ENCODE peak calls at places on chromosomes 1 and 21, in eight cellular contexts. H is SK-N-SH, T is H1, F is tibial nerve, Z is stomach, A is K562, C is sigmoid colon, Y is A549. O is an unnamed sample. For H3K9me3, the result is how much of the 10 kb centered on the place peaks cover.

GRCh38 chr21:42656872-42657271 is 3.5 kb downstream of the PDE9A start:
- DNase-seq in H (no peak), F (no peak), A (no peak), T (no peak), Y (no peak), Z (no peak), C (no peak), O (no peak)

GRCh38 chr1:58104960-58105359 is 441.6 kb downstream of the OMA1 start:
- DNase-seq in C (no peak), A (no peak), H (no peak), Y (no peak), T (no peak), Z (no peak), F (no peak), O (no peak)

GRCh38 chr1:12502300-12503109 is 115.5 kb downstream of the DHRS3 start:
- DNase-seq in T (no peak), H (no peak), Y (no peak), C (no peak), A (no peak), Z (no peak), F (no peak), O (no peak)

GRCh38 chr1:94526152-94526551 is 15.4 kb downstream of the F3 start:
- DNase-seq in Z (no peak), Y (no peak), A (no peak), F (no peak), T (no peak), H (no peak), C (no peak), O (no peak)

GRCh38 chr1:24459551-24460266 is 42.9 kb upstream of the RCAN3 start:
- DNase-seq in T (no peak), A (no peak), Y (no peak), Z (no peak), F (no peak), H (no peak), C (no peak), O (no peak)

GRCh38 chr1:162412002-162412401 is at the start of gene SH2D1B:
- DNase-seq in F (no peak), Z (no peak), H (no peak), C (no peak), Y (no peak), A (no peak), T (no peak), O (no peak)

GRCh38 chr1:63155437-63155836 is 166.9 kb upstream of the FOXD3 start:
- DNase-seq in Y (no peak), C (no peak), Z (no peak), T (no peak), A (no peak), F (no peak), H (no peak), O (no peak)

GRCh38 chr1:116340506-116341240 is 32.4 kb upstream of the ATP1A1 start:
- DNase-seq in H (no peak), T (no peak), F (no peak), C (no peak), A (no peak), Y (no peak), Z (no peak), O (no peak)

GRCh38 chr1:41354956-41355355 is 6.3 kb upstream of the FOXO6 start:
- DNase-seq in F (no peak), A (no peak), H (no peak), Z (no peak), Y (no peak), C (no peak), T (no peak), O (no peak)

GRCh38 chr1:225201447-225201846 is 226.4 kb downstream of the LBR start:
- DNase-seq in H (no peak), T (no peak), F (no peak), A (no peak), C (no peak), Y (no peak), Z (no peak), O (no peak)

GRCh38 chr1:36920371-36920770 is 113.9 kb downstream of the GRIK3 start:
- DNase-seq in T (no peak), H (no peak), Y (no peak), A (no peak), Z (no peak), F (no peak), C (peak), O (no peak)

GRCh38 chr1:235583511-235584001 is 66.0 kb downstream of the GNG4 start:
- DNase-seq in H (no peak), T (no peak), C (no peak), A (no peak), Y (peak), F (no peak), Z (no peak), O (peak)

GRCh38 chr1:174068000-174068399 is 45.8 kb upstream of the RC3H1 start:
- DNase-seq in T (no peak), C (no peak), A (no peak), Z (no peak), Y (no peak), F (no peak), H (no peak), O (no peak)

GRCh38 chr21:41759214-41759840 is 7.5 kb downstream of the RIPK4 start:
- DNase-seq in Z (no peak), A (no peak), F (no peak), C (no peak), T (no peak), Y (no peak), H (no peak), O (no peak)

GRCh38 chr1:5818755-5819154 is 173.5 kb downstream of the NPHP4 start:
- DNase-seq in F (no peak), A (no peak), Z (no peak), H (no peak), T (no peak), Y (no peak), C (no peak), O (no peak)
- H3K9me3 ChIP-seq in F (under half), A (under half), Z (under half), H (under half), T (under half), Y (under half), C (under half), O (under half)

GRCh38 chr21:18617291-18617690 is 213.7 kb upstream of the TMPRSS15 start:
- DNase-seq in H (no peak), F (no peak), Z (no peak), C (no peak), T (no peak), Y (no peak), A (no peak), O (no peak)

GRCh38 chr21:18614327-18614726 is 210.7 kb upstream of the TMPRSS15 start:
- DNase-seq in H (no peak), F (no peak), C (no peak), T (no peak), Z (no peak), Y (no peak), A (no peak), O (no peak)
- H3K27ac ChIP-seq in H (no peak), F (no peak), C (no peak), T (no peak), Z (no peak), Y (no peak), A (no peak), O (no peak)

DNA sequence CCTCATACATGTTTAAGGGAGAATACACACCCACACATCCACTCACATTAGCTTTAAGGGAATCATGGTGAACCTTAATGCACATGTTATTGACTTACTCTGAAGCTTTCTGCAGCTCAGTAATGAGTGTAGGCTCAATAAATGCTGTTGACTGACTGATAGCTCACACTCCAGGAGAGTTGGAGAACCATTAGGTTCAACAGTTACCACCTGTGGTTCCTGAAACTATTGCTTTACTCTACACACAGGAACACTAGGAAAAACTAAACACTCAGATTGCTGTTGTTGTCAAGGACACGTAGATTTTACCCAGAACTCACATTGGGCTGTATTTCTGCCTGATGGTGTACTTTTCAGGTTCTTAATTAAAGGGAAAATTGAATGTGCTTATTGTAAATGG is 37.3 kb downstream of the ZC3H11B start:
- DNase-seq in A (no peak), Y (no peak), F (no peak), T (no peak), C (no peak), H (no peak), Z (no peak), O (no peak)
- TF ChIP-seq EP300 in A (no peak), Y (no peak), F (no peak), T (no peak), C (no peak), H (no peak), Z (no peak), O (no peak)

DNA sequence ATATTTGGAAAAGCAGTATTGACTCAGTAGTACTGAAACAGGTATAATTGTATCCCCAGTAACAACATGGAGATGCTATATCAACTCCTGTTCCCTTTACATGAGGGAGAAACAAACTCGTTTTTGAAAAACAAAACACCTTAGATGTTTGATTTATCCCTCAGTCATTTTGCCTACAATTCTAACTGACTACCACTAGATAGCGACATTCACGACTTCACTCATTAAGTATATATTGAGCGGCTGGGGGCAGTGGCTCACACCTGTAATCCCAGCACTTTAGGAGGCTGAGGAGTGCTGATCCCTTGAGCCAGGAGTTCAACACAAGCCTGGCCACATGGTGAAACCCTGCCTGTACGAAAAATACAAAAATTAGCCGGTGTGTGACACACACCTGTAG is 83.3 kb downstream of the CYYR1 start:
- DNase-seq in Z (no peak), T (no peak), A (no peak), F (no peak), H (no peak), Y (no peak), C (no peak), O (no peak)
- H3K9me3 ChIP-seq in Z (under half), T (under half), A (under half), F (under half), H (under half), Y (under half), C (under half), O (under half)

GRCh38 chr1:1567831-1568380 is 6.8 kb downstream of the SSU72 start:
- DNase-seq in Z (no peak), T (no peak), C (peak), A (no peak), Y (no peak), H (no peak), F (no peak), O (no peak)
- H3K27ac ChIP-seq in Z (no peak), T (no peak), C (no peak), A (no peak), Y (no peak), H (no peak), F (no peak), O (no peak)

GRCh38 chr1:243345205-243345604 is 89.4 kb downstream of the SDCCAG8 start:
- DNase-seq in T (no peak), F (peak), C (no peak), Y (peak), H (no peak), Z (no peak), A (no peak), O (peak)
- TF ChIP-seq EP300 in T (no peak), F (no peak), C (no peak), Y (no peak), H (no peak), Z (no peak), A (no peak), O (no peak)

GRCh38 chr1:79790950-79791349 is 784.4 kb upstream of the ADGRL4 start:
- DNase-seq in C (no peak), F (no peak), T (no peak), Z (no peak), Y (no peak), A (no peak), H (no peak), O (no peak)
- H3K9me3 ChIP-seq in C (under half), F (under half), T (under half), Z (under half), Y (under half), A (under half), H (under half), O (under half)

GRCh38 chr1:180310095-180310494 is 80.0 kb downstream of the LHX4 start:
- DNase-seq in Y (peak), T (no peak), Z (no peak), A (no peak), H (no peak), C (no peak), F (no peak), O (no peak)
- H3K27ac ChIP-seq in Y (peak), T (no peak), Z (no peak), A (no peak), H (no peak), C (no peak), F (no peak), O (no peak)

GRCh38 chr1:69947837-69948236 is 257.5 kb downstream of the LRRC40 start:
- DNase-seq in H (no peak), C (no peak), T (no peak), Z (no peak), Y (no peak), A (no peak), F (no peak), O (no peak)
- TF ChIP-seq EP300 in H (no peak), C (no peak), T (no peak), Z (no peak), Y (no peak), A (no peak), F (no peak), O (no peak)